ENCODE peak calls at places on chromosomes 11 and 22, in five cellular contexts. T is A549, Y is GM23338, K is GM12878, Q is HepG2. E is an unnamed sample.

GRCh38 chr11:86743223-86744118 is 56.9 kb upstream of the PRSS23 start:
- DNase-seq in T (peak), Y (no peak), K (no peak), Q (peak), E (peak)

GRCh38 chr11:128957204-128957482 is 14.5 kb upstream of the TP53AIP1 start:
- DNase-seq in T (no peak), Y (no peak), K (no peak), Q (no peak), E (no peak)

GRCh38 chr22:40499187-40499753 is 128.9 kb downstream of the SGSM3 start:
- DNase-seq in T (peak), Y (no peak), K (peak), Q (peak), E (peak)

GRCh38 chr11:134663506-134664313 is 251.7 kb upstream of the B3GAT1 start:
- DNase-seq in T (no peak), Y (no peak), K (no peak), Q (no peak), E (no peak)

GRCh38 chr11:117010808-117011540 is 87.3 kb downstream of the SIK3 start:
- DNase-seq in T (peak), Y (no peak), K (no peak), Q (no peak), E (no peak)

GRCh38 chr11:122323754-122324421 is 207.9 kb upstream of the BLID start:
- DNase-seq in T (no peak), Y (no peak), K (no peak), Q (no peak), E (no peak)

GRCh38 chr11:131179867-131180266 is 190.5 kb upstream of the NTM start:
- DNase-seq in T (no peak), Y (peak), K (no peak), Q (no peak), E (no peak)

GRCh38 chr11:111339758-111340388 is 39.2 kb downstream of the POU2AF1 start:
- DNase-seq in T (no peak), Y (no peak), K (no peak), Q (no peak), E (no peak)

GRCh38 chr11:131572423-131572822 is 202.0 kb downstream of the NTM start:
- DNase-seq in T (no peak), Y (no peak), K (no peak), Q (no peak), E (no peak)

GRCh38 chr11:118914178-118914918 is 11.4 kb downstream of the BCL9L start:
- DNase-seq in T (no peak), Y (peak), K (no peak), Q (peak), E (no peak)

GRCh38 chr22:37462983-37463382 is 23.2 kb downstream of the MFNG start:
- DNase-seq in T (no peak), Y (peak), K (no peak), Q (peak), E (no peak)

GRCh38 chr11:36509694-36510566 is at the start of gene TRAF6:
- DNase-seq in T (peak), Y (peak), K (no peak), Q (peak), E (peak)

GRCh38 chr11:36509265-36509664 is 807 bp downstream of the TRAF6 start:
- DNase-seq in T (no peak), Y (peak), K (no peak), Q (no peak), E (peak)

GRCh38 chr11:36510567-36511020 is 522 bp upstream of the TRAF6 start:
- DNase-seq in T (peak), Y (peak), K (no peak), Q (no peak), E (no peak)

GRCh38 chr11:36507824-36508489 is 2.1 kb downstream of the TRAF6 start:
- DNase-seq in T (no peak), Y (no peak), K (no peak), Q (no peak), E (no peak)

GRCh38 chr11:36508743-36509142 is 1.3 kb downstream of the TRAF6 start:
- DNase-seq in T (no peak), Y (no peak), K (no peak), Q (no peak), E (no peak)
- TF ChIP-seq JUNB in T (no peak), Y (no peak), K (no peak), Q (no peak), E (no peak)

GRCh38 chr11:19472679-19473078 is 231.9 kb upstream of the E2F8 start:
- DNase-seq in T (no peak), Y (no peak), K (peak), Q (no peak), E (no peak)

GRCh38 chr11:19474211-19474610 is 233.5 kb upstream of the E2F8 start:
- DNase-seq in T (no peak), Y (no peak), K (no peak), Q (no peak), E (no peak)

GRCh38 chr11:19474954-19475811 is 234.4 kb upstream of the E2F8 start:
- DNase-seq in T (no peak), Y (no peak), K (peak), Q (no peak), E (no peak)
- TF ChIP-seq JUNB in T (no peak), Y (no peak), K (peak), Q (no peak), E (no peak)

GRCh38 chr22:26403827-26404226 is 25.2 kb upstream of the ASPHD2 start:
- DNase-seq in T (no peak), Y (no peak), K (no peak), Q (no peak), E (no peak)

GRCh38 chr22:26401726-26402125 is 27.3 kb upstream of the ASPHD2 start:
- DNase-seq in T (no peak), Y (peak), K (no peak), Q (no peak), E (peak)

GRCh38 chr22:26406118-26406517 is 22.9 kb upstream of the ASPHD2 start:
- DNase-seq in T (no peak), Y (peak), K (no peak), Q (no peak), E (no peak)

GRCh38 chr22:26409705-26410376 is 19.2 kb upstream of the ASPHD2 start:
- DNase-seq in T (no peak), Y (no peak), K (no peak), Q (no peak), E (no peak)

DNA sequence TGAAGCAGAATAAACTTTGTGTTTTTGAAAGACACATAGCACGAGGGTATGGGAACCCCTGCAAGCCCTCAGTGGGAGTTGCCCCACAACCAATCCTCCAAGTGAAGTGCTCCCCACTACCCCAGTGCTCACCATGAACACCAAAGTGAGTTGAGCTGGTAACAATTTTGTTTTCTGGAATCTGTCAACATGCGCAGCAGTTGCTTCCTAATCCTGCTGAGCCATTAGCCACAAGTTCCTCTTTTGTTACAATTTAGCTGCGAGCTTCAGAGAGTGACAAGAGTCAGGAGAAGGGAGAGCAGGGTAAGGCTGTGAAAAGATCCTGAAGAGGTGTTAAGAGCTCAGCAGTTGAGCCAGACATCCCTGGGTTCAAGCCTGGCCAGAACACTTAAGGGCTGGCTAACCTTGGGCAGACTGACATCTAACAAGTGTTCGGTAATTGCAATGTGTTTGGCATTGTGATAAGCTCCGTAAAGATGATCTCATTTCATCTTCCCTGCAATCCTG is 24.2 kb upstream of the ASPHD2 start:
- DNase-seq in T (no peak), Y (no peak), K (no peak), Q (no peak), E (peak)
- TF ChIP-seq JUNB in T (no peak), Y (no peak), K (no peak), Q (no peak), E (no peak)

DNA sequence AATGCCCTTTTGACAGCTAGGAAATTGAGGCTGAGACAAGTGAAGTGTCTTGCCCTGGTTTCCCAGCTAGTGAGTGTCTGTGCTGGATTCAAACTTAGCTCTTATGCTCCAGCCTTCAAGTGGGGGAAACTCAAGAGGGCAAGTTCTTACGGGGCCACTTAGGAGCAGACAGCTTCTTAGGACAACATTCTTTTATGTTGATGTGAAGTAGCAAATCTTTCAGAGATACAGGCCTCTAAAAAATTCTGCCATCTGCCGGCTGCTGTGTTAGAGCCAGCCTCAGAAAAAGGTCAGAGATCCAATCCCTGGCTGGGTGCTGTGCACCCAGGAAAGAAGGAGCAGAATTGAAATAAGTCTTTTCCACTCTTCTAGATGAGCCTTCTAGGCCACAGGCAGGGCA is 26.6 kb downstream of the TIMP3 start:
- DNase-seq in T (no peak), Y (no peak), K (no peak), Q (no peak), E (no peak)
- TF ChIP-seq JUNB in T (no peak), Y (no peak), K (no peak), Q (no peak), E (no peak)

GRCh38 chr22:42227435-42227834 is 43.0 kb downstream of the TCF20 start:
- DNase-seq in T (no peak), Y (no peak), K (no peak), Q (no peak), E (no peak)

GRCh38 chr22:42233879-42234278 is 36.6 kb downstream of the TCF20 start:
- DNase-seq in T (no peak), Y (no peak), K (no peak), Q (no peak), E (no peak)

GRCh38 chr22:42231929-42232328 is 38.5 kb downstream of the TCF20 start:
- DNase-seq in T (no peak), Y (no peak), K (no peak), Q (no peak), E (no peak)

GRCh38 chr22:42228480-42228879 is 42.0 kb downstream of the TCF20 start:
- DNase-seq in T (no peak), Y (no peak), K (no peak), Q (no peak), E (no peak)

DNA sequence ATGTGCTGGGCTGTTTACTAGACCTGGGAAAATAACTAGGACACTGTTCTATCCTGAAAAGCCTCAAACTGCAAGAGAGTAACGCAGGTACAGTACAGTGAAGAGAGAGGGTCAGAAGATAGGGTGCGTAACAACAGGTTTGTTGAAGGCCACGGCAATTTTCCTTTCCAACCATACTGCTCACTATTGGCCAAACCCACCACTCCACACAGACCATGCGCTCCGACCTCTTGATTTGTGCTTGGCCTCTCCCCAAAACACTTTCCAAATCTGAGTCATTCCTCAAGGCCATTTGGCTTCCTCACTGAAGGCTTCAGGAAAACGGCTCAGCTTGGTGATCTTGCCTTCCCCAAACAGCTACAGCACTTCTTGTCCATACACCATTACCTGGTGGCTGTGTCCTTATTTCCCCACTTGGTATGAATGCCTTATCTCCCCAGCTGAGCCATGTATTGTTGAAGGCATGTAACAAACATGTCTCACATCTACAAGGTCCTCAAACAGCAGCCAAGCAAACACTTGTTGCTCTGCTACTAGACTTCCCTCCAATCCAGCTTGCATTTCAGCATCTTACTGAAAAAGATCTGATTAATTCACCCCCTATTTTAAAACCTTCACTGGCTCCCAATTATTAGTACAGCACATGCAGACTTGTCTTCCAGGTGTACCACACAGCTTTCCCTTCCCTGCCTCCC is 40.9 kb downstream of the TCF20 start:
- DNase-seq in T (no peak), Y (no peak), K (no peak), Q (no peak), E (no peak)
- TF ChIP-seq JUNB in T (no peak), Y (no peak), K (no peak), Q (no peak), E (no peak)

DNA sequence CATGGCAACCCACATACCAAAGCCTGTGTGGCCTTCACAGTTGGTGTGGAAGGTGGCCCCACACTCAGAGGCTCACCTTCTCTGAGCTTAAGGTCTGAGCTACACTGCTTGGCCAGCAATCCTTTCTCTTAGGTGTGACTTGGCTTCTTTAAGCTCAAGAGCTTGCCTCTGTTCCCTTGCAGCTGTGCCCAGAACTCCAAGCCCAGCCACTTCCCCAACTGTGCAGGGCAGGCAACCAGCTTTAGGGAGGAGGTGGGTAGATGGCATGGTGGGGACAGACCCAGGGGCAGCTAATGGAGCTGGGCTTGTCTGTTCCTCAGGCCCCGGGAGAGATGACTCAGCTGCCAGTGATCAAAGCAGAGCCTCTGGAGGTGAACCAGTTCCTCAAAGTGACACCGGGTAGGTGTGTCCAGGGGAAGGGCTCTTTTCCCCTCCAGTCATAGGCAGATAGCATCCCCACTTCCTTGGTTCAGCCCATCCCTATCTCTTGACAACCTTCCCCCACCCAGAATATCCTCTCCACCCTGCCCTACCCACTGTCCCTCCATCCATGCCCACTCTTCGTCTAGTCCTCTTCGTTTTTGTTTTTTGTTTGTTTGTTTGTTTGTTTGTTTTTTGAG is 32.3 kb downstream of the CREB3L1 start:
- DNase-seq in T (no peak), Y (no peak), K (no peak), Q (no peak), E (peak)
- TF ChIP-seq JUNB in T (no peak), Y (no peak), K (peak), Q (no peak), E (no peak)

DNA sequence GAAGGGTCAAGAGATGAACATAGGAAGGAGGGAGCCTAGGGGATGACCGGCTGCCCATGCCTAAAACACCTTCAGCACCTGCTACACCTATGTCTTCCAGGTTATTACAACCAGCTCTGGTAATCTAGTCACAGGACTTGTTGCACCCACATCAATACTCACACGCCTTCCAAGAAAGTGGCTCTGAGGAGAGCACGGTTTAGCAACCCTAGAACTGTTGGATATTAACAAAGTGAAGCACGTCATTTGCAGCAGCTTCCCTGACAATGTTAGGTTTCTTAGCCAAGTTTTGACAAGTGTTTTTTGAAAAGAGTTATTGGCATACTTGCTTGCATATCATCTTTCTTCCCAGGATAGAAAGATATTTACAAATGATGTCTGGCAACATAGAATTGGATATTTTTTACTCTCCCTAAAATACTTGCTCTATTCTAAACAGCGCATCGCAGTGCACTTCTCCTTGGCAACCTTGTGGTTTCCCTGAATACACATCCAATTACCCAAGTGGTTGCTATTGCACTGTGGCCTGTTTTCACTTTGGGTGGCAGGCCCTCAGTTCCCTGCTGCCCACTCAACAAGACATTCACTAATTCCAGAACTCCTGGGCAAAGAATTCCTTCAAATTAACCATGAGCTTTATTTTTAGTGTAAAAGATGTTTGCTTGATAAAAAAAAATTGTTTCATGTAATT is 94.3 kb upstream of the ARHGAP42 start:
- DNase-seq in T (no peak), Y (no peak), K (no peak), Q (no peak), E (no peak)
- TF ChIP-seq JUNB in T (no peak), Y (no peak), K (no peak), Q (no peak), E (no peak)

DNA sequence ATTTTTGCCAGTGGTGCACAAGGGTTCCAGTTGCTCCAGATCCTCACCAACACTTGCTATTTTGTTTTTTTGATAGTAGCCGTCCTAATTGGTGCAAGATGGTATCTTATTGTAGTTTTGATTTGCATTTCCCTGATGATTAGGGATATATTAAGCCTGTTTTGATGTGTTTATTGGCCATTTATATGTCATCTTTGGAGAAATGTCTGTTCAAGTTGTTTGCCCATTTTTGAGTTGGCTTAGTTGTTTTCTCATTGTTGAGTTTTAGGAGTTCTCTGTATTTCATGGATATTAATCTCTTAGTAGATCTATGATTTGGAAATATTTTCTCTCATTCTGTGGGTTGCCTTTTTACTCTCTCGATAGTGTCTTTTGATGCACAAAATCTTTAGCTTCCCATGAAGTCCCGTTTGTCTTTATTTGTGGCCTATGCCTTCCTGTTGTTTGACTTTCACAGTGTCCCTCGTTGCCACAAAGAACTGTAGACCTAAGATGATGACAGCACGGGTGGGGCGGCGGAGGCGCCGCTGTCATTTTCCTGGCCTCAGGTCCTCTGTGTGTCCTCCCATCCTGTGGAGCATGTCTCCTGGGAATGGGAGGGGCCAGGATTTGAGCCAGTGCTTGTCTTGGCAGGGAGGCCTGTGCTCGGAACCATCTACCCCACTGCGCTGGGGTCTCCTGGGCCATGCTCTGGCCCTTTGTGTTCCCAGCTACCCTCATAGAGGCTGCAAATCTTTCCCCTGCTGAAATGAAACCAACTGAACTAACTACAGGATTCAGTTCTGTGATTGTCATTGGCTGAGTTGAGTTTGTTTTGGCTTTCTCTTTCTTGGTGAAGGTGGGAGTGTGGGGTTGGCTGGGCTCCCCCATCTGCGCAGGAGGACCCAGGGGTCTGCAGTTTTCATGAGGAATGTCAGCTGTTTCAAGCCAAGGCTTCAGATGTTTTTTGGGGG is 33.7 kb downstream of the LRP5 start:
- DNase-seq in T (no peak), Y (no peak), K (no peak), Q (no peak), E (no peak)
- TF ChIP-seq JUNB in T (no peak), Y (no peak), K (no peak), Q (no peak), E (no peak)